ENCODE peak calls at places on chromosomes 7 and 10, in five cellular contexts. Y is endodermal cell; S is CD8-positive, alpha-beta T cell; R is prostate gland; P is breast epithelium. Z is an unnamed sample.

GRCh38 chr7:73971701-73972341 is 56.2 kb upstream of the ELN start:
- DNase-seq in Y (peak; percentile 93), P (no peak), S (peak; percentile 45), R (no peak), Z (no peak)

GRCh38 chr7:134505856-134506255 is 21.5 kb upstream of the AKR1B10 start:
- DNase-seq in R (no peak), P (no peak), Y (no peak), S (no peak), Z (no peak)

GRCh38 chr7:149732111-149732561 is 41.3 kb downstream of the ZNF467 start:
- DNase-seq in P (no peak), Y (peak; percentile 26), R (no peak), S (no peak), Z (peak; percentile 54)

GRCh38 chr7:17298840-17299476 is 506 bp downstream of the AHR start:
- DNase-seq in P (peak; percentile 54), Y (peak; percentile 86), S (peak; percentile 75), R (peak; percentile 38), Z (peak; percentile 81)

GRCh38 chr7:149844445-149844844 is 6.3 kb downstream of the ZNF862 start:
- DNase-seq in S (no peak), R (no peak), P (peak; percentile 20), Y (no peak), Z (no peak)

GRCh38 chr10:14838582-14839304 is 637 bp downstream of the HSPA14 start:
- DNase-seq in R (peak; percentile 10), S (no peak), P (peak; percentile 54), Y (peak; percentile 83), Z (peak; percentile 65)

GRCh38 chr7:110693348-110693747 is 397.6 kb upstream of the LRRN3 start:
- DNase-seq in R (no peak), S (no peak), Y (no peak), P (no peak), Z (no peak)

GRCh38 chr7:96040250-96040772 is 268.0 kb downstream of the DYNC1I1 start:
- DNase-seq in R (no peak), S (no peak), P (no peak), Y (no peak), Z (no peak)

GRCh38 chr10:33066558-33067236 is 108.7 kb upstream of the ITGB1 start:
- DNase-seq in Y (peak; percentile 55), P (no peak), R (no peak), S (no peak), Z (no peak)

GRCh38 chr10:29443745-29444523 is 155.1 kb downstream of the LYZL1 start:
- DNase-seq in R (no peak), Y (no peak), P (no peak), S (no peak), Z (no peak)

GRCh38 chr10:35347088-35347487 is 10.8 kb downstream of the CCNY start:
- DNase-seq in Y (no peak), S (no peak), P (no peak), R (no peak), Z (no peak)

GRCh38 chr10:85921789-85922188 is 444.8 kb downstream of the GRID1 start:
- DNase-seq in R (no peak), S (no peak), Y (no peak), P (no peak), Z (no peak)

GRCh38 chr10:29712108-29712507 is 77.3 kb upstream of the SVIL start:
- DNase-seq in R (no peak), S (no peak), P (no peak), Y (peak; percentile 78), Z (no peak)

GRCh38 chr10:102117391-102118159 is 2.6 kb downstream of the LDB1 start:
- DNase-seq in Y (peak; percentile 83), R (peak; percentile 82), P (peak; percentile 89), S (peak; percentile 70), Z (peak; percentile 85)

GRCh38 chr10:14822879-14823755 is 14.7 kb downstream of the CDNF start:
- DNase-seq in P (no peak), Y (peak; percentile 61), R (no peak), S (no peak), Z (no peak)

GRCh38 chr7:127689194-127689772 is 37.3 kb downstream of the SND1 start:
- DNase-seq in Y (no peak), P (no peak), R (no peak), S (no peak), Z (no peak)

GRCh38 chr10:38070501-38070900 is 23.6 kb upstream of the ZNF37A start:
- DNase-seq in R (no peak), Y (no peak), S (no peak), P (no peak), Z (no peak)

GRCh38 chr7:28933874-28934265 is 24.3 kb downstream of the TRIL start:
- DNase-seq in R (no peak), S (no peak), Y (no peak), P (no peak), Z (no peak)

GRCh38 chr10:761376-761775 is 71.9 kb upstream of the DIP2C start:
- DNase-seq in Y (no peak), P (no peak), S (no peak), R (no peak), Z (no peak)

GRCh38 chr10:34854147-34854601 is 39.1 kb upstream of the PARD3 start:
- DNase-seq in S (no peak), R (peak; percentile 38), P (no peak), Y (no peak), Z (no peak)

GRCh38 chr10:98041352-98042043 is 11.1 kb upstream of the CRTAC1 start:
- DNase-seq in S (peak; percentile 54), R (peak; percentile 57), P (no peak), Y (peak; percentile 94), Z (no peak)

GRCh38 chr7:2982831-2983230 is 60.8 kb downstream of the CARD11 start:
- DNase-seq in S (peak; percentile 83), R (no peak), P (no peak), Y (no peak), Z (no peak)

GRCh38 chr10:76085773-76086570 is 654.5 kb downstream of the LRMDA start:
- DNase-seq in S (no peak), P (no peak), Y (no peak), R (no peak), Z (no peak)

GRCh38 chr10:90912176-90912575 is 8.7 kb downstream of the ANKRD1 start:
- DNase-seq in P (no peak), S (no peak), R (peak; percentile 22), Y (no peak), Z (no peak)

DNA sequence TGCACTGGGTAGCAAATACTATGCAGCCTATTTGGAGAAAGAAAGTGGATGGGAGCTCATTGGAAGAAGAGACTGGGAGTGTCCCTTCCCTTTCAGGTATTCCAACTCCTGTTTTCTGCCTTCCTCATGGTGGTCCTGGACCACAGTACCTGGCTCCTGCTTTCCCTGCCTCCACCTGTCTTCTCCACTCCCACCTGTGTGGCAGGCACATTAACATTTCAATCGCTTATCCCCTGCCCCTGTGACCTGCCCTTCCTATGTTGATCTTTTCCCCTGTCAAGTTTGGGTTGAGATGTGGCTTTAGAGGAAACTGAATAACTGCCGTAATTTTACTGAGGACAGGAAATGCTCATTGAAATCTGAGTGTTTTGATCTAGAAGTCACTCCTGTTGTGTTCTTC is 415.8 kb upstream of the PODXL start:
- DNase-seq in R (no peak), Y (no peak), S (no peak), P (no peak), Z (no peak)
- H3K27ac ChIP-seq in R (no peak overlapping the region), Y (no peak overlapping the region), S (no peak overlapping the region), P (no peak overlapping the region), Z (no peak overlapping the region)

GRCh38 chr7:158396301-158396905 is 191.2 kb downstream of the PTPRN2 start:
- DNase-seq in P (no peak), S (no peak), Y (no peak), R (no peak), Z (no peak)
- H3K9me3 ChIP-seq in P (no peaks in the 10 kb centered on the region), S (no peaks in the 10 kb centered on the region), Y (peaks cover 60% of the 10 kb centered on the region), R (no peaks in the 10 kb centered on the region), Z (no peaks in the 10 kb centered on the region)

DNA sequence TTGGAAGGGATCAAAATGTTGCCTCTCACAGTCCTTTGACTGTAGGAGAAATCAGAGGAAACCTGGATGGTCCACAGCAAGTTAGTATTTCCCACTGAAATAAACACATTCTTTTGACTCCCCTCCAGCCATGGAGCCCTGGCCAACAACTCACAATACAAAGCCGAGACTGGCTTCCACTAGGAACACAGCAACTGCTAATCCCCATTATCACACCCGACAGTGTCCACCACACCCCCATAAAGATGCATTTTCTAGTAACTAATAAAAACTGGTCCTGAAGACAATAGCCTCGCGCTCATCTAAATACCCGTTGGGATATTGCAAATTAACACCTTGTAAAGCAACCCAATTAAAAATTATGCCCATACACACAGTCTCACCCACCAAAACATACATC is 768 bp upstream of the MACROH2A2 start:
- DNase-seq in P (no peak), R (no peak), S (no peak), Y (no peak), Z (no peak)
- H3K4me3 ChIP-seq in P (peak overlapping the region; percentile 86), R (peak overlapping the region; percentile 71), S (no peak overlapping the region), Y (peak overlapping the region; percentile 85), Z (peak overlapping the region; percentile 62)

DNA sequence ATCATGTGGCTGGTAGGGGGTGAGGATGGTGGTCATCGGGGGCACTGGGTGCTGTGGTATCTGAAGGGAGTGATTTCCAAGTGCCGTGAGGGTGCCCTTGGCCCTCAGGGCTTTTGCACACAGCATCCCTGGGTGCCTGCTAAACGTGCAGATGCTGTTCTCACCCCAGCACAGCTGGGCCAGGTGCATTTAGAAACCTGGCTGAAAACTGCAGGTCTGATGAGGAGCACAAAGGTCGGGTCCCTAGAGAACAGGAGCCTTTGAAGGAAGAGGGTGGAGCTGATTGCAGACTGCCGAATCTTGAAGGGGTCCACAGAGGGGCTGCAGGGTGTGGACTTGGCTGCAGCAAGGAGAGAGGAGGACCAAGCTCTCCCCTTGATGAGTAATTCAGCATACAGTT is 32.0 kb downstream of the ZMIZ1 start:
- DNase-seq in R (no peak), Y (no peak), S (no peak), P (no peak), Z (no peak)
- H3K27ac ChIP-seq in R (peak overlapping the region; percentile 48), Y (no peak overlapping the region), S (no peak overlapping the region), P (peak overlapping the region; percentile 90), Z (peak overlapping the region; percentile 86)

DNA sequence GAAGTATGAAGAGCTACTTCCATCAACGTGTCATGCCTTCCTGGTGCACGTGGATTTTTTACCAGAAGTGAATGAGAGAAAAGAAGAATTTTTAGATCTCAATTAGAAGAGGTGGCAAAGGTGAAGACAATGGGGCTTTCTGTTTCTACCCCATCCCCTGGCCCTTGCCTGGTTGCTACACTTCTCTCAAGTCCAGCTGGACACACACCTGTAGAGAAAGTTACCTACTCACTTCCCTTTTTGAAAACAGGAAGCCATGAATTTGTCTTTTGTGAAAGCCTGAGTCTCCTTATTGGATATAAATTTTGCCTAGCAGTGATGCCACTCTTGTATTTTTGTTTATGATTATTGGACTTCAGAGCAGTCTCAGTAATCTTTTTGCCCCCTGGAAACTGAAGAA is 142.9 kb upstream of the AKR1E2 start:
- DNase-seq in Y (no peak), R (no peak), P (no peak), S (no peak), Z (no peak)
- H3K9me3 ChIP-seq in Y (no peaks in the 10 kb centered on the region), R (no peaks in the 10 kb centered on the region), P (no peaks in the 10 kb centered on the region), S (no peaks in the 10 kb centered on the region), Z (no peaks in the 10 kb centered on the region)